ENCODE peak calls at places on chromosomes 16 and 17, in four cellular contexts. X, J, T and C are unnamed samples.

GRCh38 chr16:75526032-75526790 is 9.7 kb downstream of the CHST5 start:
- DNase-seq in T (no peak), X (no peak), J (no peak), C (no peak)

GRCh38 chr17:75526555-75527270 is 1.2 kb downstream of the LLGL2 start:
- DNase-seq in J (no peak), X (no peak), T (no peak), C (no peak)

GRCh38 chr17:13153036-13153435 is 135.2 kb upstream of the ELAC2 start:
- DNase-seq in X (no peak), T (no peak), J (no peak), C (no peak)

GRCh38 chr17:75514299-75515228 is 773 bp downstream of the CASKIN2 start:
- DNase-seq in X (peak; percentile 55), J (no peak), T (no peak), C (no peak)

GRCh38 chr16:69113216-69113615 is 7.8 kb downstream of the HAS3 start:
- DNase-seq in X (no peak), J (no peak), T (no peak), C (no peak)

GRCh38 chr16:19810817-19811731 is 73.6 kb downstream of the GPRC5B start:
- DNase-seq in J (peak; percentile 60), X (no peak), T (no peak), C (no peak)

GRCh38 chr17:83170571-83171260 is 91.3 kb downstream of the METRNL start:
- DNase-seq in X (no peak), J (no peak), T (no peak), C (no peak)

GRCh38 chr16:20192801-20193200 is 119.1 kb upstream of the GPR139 start:
- DNase-seq in X (no peak), T (no peak), J (no peak), C (no peak)

GRCh38 chr17:82110298-82110697 is 12.3 kb upstream of the FASN start:
- DNase-seq in J (no peak), X (no peak), T (no peak), C (no peak)

GRCh38 chr17:27834571-27834970 is 34.2 kb upstream of the NOS2 start:
- DNase-seq in J (no peak), X (no peak), T (no peak), C (no peak)

GRCh38 chr17:42514867-42515266 is 21.2 kb upstream of the NAGLU start:
- DNase-seq in J (no peak), T (no peak), X (no peak), C (no peak)

GRCh38 chr16:72182976-72183375 is 11.0 kb upstream of the PMFBP1 start:
- DNase-seq in T (no peak), X (no peak), J (no peak), C (no peak)

GRCh38 chr16:83813818-83814653 is 6.3 kb downstream of the HSBP1 start:
- DNase-seq in T (no peak), J (peak; percentile 68), X (peak; percentile 45), C (no peak)

GRCh38 chr17:38702900-38703741 is 2.0 kb upstream of the MLLT6 start:
- DNase-seq in X (no peak), J (no peak), T (no peak), C (no peak)

GRCh38 chr17:77531641-77532040 is 390.9 kb downstream of the SEC14L1 start:
- DNase-seq in T (no peak), J (no peak), X (no peak), C (peak; percentile 16)

GRCh38 chr17:7560172-7561027 is 1.3 kb upstream of the SENP3 start:
- DNase-seq in J (peak; percentile 50), T (no peak), X (peak; percentile 66), C (peak; percentile 64)

GRCh38 chr16:50268352-50268751 is 2.0 kb downstream of the ADCY7 start:
- DNase-seq in X (no peak), T (no peak), J (no peak), C (no peak)

GRCh38 chr17:76867578-76868175 is 527 bp upstream of the MGAT5B start:
- DNase-seq in T (no peak), X (no peak), J (peak; percentile 48), C (no peak)

GRCh38 chr17:3552916-3553315 is 4.7 kb downstream of the TRPV3 start:
- DNase-seq in J (no peak), X (no peak), T (no peak), C (no peak)

GRCh38 chr16:804193-805048 is 3.9 kb upstream of the GNG13 start:
- DNase-seq in J (no peak), T (no peak), X (no peak), C (no peak)

GRCh38 chr17:78272181-78272913 is 40.9 kb downstream of the TMEM235 start:
- DNase-seq in J (peak; percentile 93), T (no peak), X (no peak), C (no peak)

GRCh38 chr17:57946798-57947358 is 8.3 kb downstream of the CUEDC1 start:
- DNase-seq in T (no peak), X (peak; percentile 58), J (peak; percentile 78), C (no peak)

GRCh38 chr17:27603870-27604794 is 26.9 kb upstream of the LGALS9 start:
- DNase-seq in X (no peak), J (no peak), T (no peak), C (no peak)

GRCh38 chr16:27618611-27619380 is 68.9 kb downstream of the KATNIP start:
- DNase-seq in X (no peak), T (no peak), J (no peak), C (no peak)

GRCh38 chr16:1001096-1001495 is 19.5 kb downstream of the SOX8 start:
- DNase-seq in T (no peak), X (no peak), J (no peak), C (no peak)

GRCh38 chr17:78670850-78671291 is 93.7 kb upstream of the DNAH17 start:
- DNase-seq in T (no peak), X (no peak), J (no peak), C (no peak)

GRCh38 chr17:9346296-9346926 is 229.2 kb downstream of the STX8 start:
- DNase-seq in X (no peak), J (peak; percentile 22), T (no peak), C (no peak)

GRCh38 chr16:82627811-82628339 is 1.1 kb downstream of the CDH13 start:
- DNase-seq in J (no peak), T (no peak), X (peak; percentile 35), C (no peak)

GRCh38 chr16:4309102-4309832 is 6.6 kb upstream of the GLIS2 start:
- DNase-seq in T (no peak), J (no peak), X (no peak), C (no peak)

GRCh38 chr16:35146031-35146710 is 1686.8 kb downstream of the TP53TG3F start:
- DNase-seq in J (no peak), X (no peak), T (no peak), C (no peak)

GRCh38 chr17:46782250-46782953 is 36.1 kb downstream of the WNT3 start:
- DNase-seq in T (no peak), X (no peak), J (no peak), C (no peak)

GRCh38 chr16:49470550-49470949 is 96.9 kb downstream of the C16orf78 start:
- DNase-seq in X (no peak), J (no peak), T (no peak), C (peak; percentile 31)

GRCh38 chr17:47935961-47936360 is 5.4 kb upstream of the PNPO start:
- DNase-seq in J (peak; percentile 53), T (no peak), X (no peak), C (no peak)

GRCh38 chr17:39676198-39676819 is 8.1 kb downstream of the PNMT start:
- DNase-seq in X (no peak), J (no peak), T (peak; percentile 73), C (peak; percentile 86)

GRCh38 chr16:11884035-11884434 is 31.7 kb downstream of the GSPT1 start:
- DNase-seq in J (no peak), X (no peak), T (no peak), C (no peak)
- H3K36me3 ChIP-seq in J (peaks cover 10% of the 10 kb centered on the region), X (no peaks in the 10 kb centered on the region), T (peaks cover 62% of the 10 kb centered on the region), C (peaks cover 100% of the 10 kb centered on the region)

DNA sequence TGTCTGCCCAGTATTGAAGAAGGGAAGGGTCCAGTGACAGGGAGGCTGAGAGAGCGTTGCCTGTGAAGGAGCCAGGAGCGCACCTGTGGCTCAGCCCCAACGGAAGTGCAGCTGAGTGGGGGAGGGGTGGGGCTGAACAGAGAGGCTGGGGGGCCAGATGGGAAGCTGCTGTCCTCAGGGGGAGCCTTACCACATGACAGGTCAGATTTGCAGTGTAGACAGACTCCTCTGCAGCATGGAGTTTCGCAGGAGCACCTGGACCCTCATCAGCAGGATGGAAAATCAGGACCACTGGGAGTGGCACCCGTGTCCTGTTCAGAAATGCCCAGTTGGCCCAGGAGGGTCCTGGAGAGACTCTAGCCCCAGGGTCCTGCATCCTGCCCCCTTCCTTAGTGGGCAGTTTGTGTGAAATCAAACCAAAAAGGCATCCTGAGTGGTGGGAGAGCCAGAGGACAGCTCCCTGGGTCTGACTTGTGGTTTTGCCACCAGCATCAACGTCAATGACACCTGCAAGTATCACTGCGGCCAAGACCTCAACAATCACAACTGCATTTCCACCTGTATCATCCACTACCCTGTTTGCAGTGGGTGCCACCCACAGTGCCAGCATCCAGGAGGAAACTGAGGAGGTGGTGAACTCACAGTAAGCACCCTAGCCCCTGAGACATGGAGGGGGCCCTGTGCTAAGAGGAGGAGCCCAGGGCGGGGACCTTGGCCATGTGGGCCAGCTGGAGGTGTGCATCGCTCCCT is 7.8 kb downstream of the CD300A start:
- DNase-seq in J (no peak), X (no peak), T (no peak), C (no peak)
- H3K4me3 ChIP-seq in J (no peak overlapping the region), X (no peak overlapping the region), T (no peak overlapping the region), C (no peak overlapping the region)

GRCh38 chr17:15883617-15884111 is 61.3 kb upstream of the ADORA2B start:
- DNase-seq in J (peak; percentile 91), X (no peak), T (no peak), C (no peak)

GRCh38 chr17:15885770-15886169 is 59.2 kb upstream of the ADORA2B start:
- DNase-seq in J (no peak), T (no peak), X (no peak), C (no peak)

GRCh38 chr17:15884731-15885130 is 60.2 kb upstream of the ADORA2B start:
- DNase-seq in T (no peak), X (no peak), J (peak; percentile 77), C (no peak)

GRCh38 chr17:15882777-15883176 is 62.2 kb upstream of the ADORA2B start:
- DNase-seq in T (no peak), J (no peak), X (no peak), C (no peak)

GRCh38 chr17:15882058-15882720 is 62.7 kb upstream of the ADORA2B start:
- DNase-seq in J (no peak), T (no peak), X (no peak), C (no peak)
- TF ChIP-seq CTCF in J (no peak), T (no peak), X (no peak), C (no peak)

GRCh38 chr17:63345598-63345997 is 100.5 kb downstream of the CYB561 start:
- DNase-seq in T (no peak), J (no peak), X (no peak), C (no peak)

GRCh38 chr17:63344383-63344782 is 101.7 kb downstream of the CYB561 start:
- DNase-seq in T (no peak), X (no peak), J (no peak), C (no peak)

GRCh38 chr17:63350364-63350763 is 95.7 kb downstream of the CYB561 start:
- DNase-seq in T (no peak), X (no peak), J (no peak), C (no peak)

GRCh38 chr17:63349478-63350000 is 96.6 kb downstream of the CYB561 start:
- DNase-seq in T (no peak), J (peak; percentile 67), X (no peak), C (no peak)

DNA sequence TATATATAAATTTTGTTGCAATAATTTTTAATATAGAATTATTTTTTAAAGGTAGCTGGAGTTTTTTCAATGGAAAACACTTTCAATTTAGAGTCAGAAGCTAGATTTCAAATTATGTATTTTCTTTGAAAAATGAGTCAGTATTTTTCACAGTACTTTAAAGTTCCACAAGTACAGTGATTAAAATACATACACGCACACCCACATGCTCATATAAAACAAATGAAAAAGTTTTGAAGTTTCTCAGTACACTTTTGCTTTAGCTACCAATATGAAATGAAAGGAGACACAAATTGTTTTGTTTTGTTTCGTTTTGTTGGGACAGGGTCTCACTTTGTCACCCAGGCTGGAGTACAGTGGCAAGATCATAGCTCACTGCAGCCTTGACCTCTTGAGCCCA is 98.6 kb downstream of the CYB561 start:
- DNase-seq in T (no peak), X (no peak), J (no peak), C (no peak)
- H3K36me3 ChIP-seq in T (no peaks in the 10 kb centered on the region), X (no peaks in the 10 kb centered on the region), J (no peaks in the 10 kb centered on the region), C (no peaks in the 10 kb centered on the region)